ENCODE peak calls at places on chromosomes 1 and 21, in nine cellular contexts. L is tibial nerve, R is HCT116, E is prostate gland, V is K562, G is IMR-90, P is heart left ventricle, C is uterus, D is Peyer's patch. I is an unnamed sample.

GRCh38 chr1:41587791-41588190 is 103.3 kb upstream of the EDN2 start:
- DNase-seq in L (no peak), R (no peak), E (no peak), V (no peak), G (no peak), P (no peak), C (no peak), D (no peak), I (no peak)

GRCh38 chr1:30186586-30186985 is 536.8 kb downstream of the MATN1 start:
- DNase-seq in L (no peak), R (no peak), E (no peak), V (no peak), G (no peak), P (no peak), C (no peak), D (no peak), I (no peak)

GRCh38 chr1:156111355-156111962 is 3.1 kb upstream of the LMNA start:
- DNase-seq in L (no peak), R (no peak), E (no peak), V (no peak), G (no peak), P (no peak), C (no peak), D (no peak), I (no peak)

GRCh38 chr1:202162049-202162417 is 1.6 kb upstream of the PTPN7 start:
- DNase-seq in L (no peak), R (no peak), E (no peak), V (peak; percentile 74), G (no peak), P (no peak), C (no peak), D (peak; percentile 74), I (peak; percentile 39)

GRCh38 chr1:78627321-78627720 is 7.1 kb downstream of the IFI44L start:
- DNase-seq in L (no peak), R (no peak), E (no peak), V (no peak), G (peak; percentile 58), P (no peak), C (no peak), D (no peak), I (no peak)

GRCh38 chr1:33719771-33720670 is 143.9 kb upstream of the HMGB4 start:
- DNase-seq in L (no peak), R (no peak), E (peak; percentile 42), V (no peak), G (peak; percentile 2), P (no peak), C (no peak), D (no peak), I (no peak)

GRCh38 chr21:33259995-33260394 is 6.2 kb upstream of the IL10RB start:
- DNase-seq in L (no peak), R (no peak), E (no peak), V (no peak), G (no peak), P (no peak), C (no peak), D (no peak), I (no peak)

GRCh38 chr1:101317590-101317989 is 80.8 kb downstream of the S1PR1 start:
- DNase-seq in L (no peak), R (no peak), E (no peak), V (no peak), G (no peak), P (no peak), C (no peak), D (no peak), I (peak; percentile 21)

GRCh38 chr1:198686069-198686728 is 47.4 kb downstream of the PTPRC start:
- DNase-seq in L (no peak), R (peak; percentile 26), E (no peak), V (no peak), G (peak; percentile 64), P (no peak), C (no peak), D (no peak), I (peak; percentile 20)

GRCh38 chr1:228490120-228491078 is 3.2 kb downstream of the RNF187 start:
- DNase-seq in L (no peak), R (peak; percentile 6), E (peak; percentile 19), V (no peak), G (peak; percentile 53), P (peak; percentile 50), C (no peak), D (no peak), I (peak; percentile 85)

GRCh38 chr1:4868521-4868920 is 214.1 kb downstream of the AJAP1 start:
- DNase-seq in L (no peak), R (no peak), E (no peak), V (no peak), G (no peak), P (no peak), C (no peak), D (no peak), I (no peak)

GRCh38 chr1:15848143-15848928 is 829 bp downstream of the SPEN start:
- DNase-seq in L (no peak), R (no peak), E (peak; percentile 24), V (peak; percentile 57), G (peak; percentile 23), P (peak; percentile 36), C (peak; percentile 38), D (peak; percentile 51), I (peak; percentile 83)

GRCh38 chr1:180680558-180681144 is 48.8 kb downstream of the XPR1 start:
- DNase-seq in L (no peak), R (no peak), E (no peak), V (no peak), G (peak; percentile 82), P (no peak), C (no peak), D (no peak), I (no peak)

DNA sequence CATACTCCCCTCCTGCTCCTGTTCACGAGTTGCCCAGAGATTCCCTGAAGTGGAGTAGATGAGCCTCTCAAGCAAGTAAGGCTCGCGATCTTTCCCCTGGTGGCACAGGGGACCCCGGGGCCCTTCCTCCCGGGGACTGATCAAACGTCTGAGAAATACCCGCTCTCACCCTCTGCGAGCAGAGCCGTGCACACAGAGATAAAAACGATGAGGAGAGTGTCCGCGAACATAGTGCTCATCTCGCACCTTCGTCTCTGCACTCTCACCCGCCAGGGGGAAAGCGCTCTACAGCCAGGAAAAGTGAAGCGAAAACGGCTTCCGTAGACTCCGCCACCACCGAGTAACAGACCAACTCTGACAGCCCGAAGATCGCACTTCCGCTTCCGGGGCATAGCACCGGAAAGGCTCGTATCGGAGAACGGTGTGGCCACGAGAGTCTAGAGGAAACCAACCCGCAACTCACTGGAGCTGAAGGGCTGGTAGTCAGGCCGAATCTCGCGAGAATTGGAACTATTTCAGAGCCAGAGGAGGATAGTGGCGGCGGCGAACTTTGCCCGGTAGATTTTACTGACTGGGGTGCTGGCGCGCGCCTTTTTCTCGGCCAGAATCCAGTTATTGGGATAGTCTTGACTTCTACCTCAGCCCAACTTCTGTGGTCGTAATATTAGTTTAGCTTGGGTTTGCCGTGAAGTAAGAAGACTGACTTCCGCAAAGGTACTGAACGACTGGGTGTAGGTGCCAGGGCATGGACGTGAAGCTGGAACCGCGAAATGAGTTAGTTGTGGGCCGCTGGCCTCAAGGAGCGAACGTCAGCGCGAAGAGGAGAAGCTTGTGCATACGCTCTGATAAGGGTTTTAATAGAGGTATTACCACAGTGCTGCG is at the start of gene TMCO1:
- DNase-seq in L (peak; percentile 96), R (peak; percentile 97), E (peak; percentile 96), V (peak; percentile 92), G (peak; percentile 99), P (peak; percentile 96), C (peak; percentile 92), D (peak; percentile 97), I (peak; percentile 97)
- TF ChIP-seq POLR2A in L (peak; percentile 56), R (peak; percentile 88), E (peak; percentile 45), V (peak; percentile 98), G (peak; percentile 91), P (peak; percentile 68), C (peak; percentile 35), D (peak; percentile 79), I (peak; percentile 96)

DNA sequence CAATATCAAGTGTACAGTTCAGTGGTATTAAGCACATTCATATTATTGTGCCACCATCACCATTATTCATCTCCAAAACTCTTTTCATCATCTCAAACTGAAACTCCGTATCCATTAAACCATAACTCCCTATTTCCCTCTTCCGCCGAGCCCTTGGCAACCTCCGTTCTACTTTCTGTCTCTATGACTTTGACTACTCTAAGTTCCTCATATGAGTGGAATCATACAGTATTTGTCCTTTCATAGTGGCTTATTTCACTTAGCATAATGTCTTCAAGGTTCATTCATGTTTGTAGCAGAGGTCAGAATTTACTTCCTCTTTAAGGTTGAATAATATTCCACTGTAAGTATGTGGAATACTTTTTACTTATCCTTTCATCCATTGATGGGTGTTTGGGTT is 21.7 kb downstream of the SELP start:
- DNase-seq in L (no peak), R (no peak), E (no peak), V (no peak), G (no peak), P (no peak), C (no peak), D (no peak), I (no peak)
- TF ChIP-seq POLR2A in L (no peak), R (no peak), E (no peak), V (no peak), G (no peak), P (no peak), C (no peak), D (no peak), I (no peak)

DNA sequence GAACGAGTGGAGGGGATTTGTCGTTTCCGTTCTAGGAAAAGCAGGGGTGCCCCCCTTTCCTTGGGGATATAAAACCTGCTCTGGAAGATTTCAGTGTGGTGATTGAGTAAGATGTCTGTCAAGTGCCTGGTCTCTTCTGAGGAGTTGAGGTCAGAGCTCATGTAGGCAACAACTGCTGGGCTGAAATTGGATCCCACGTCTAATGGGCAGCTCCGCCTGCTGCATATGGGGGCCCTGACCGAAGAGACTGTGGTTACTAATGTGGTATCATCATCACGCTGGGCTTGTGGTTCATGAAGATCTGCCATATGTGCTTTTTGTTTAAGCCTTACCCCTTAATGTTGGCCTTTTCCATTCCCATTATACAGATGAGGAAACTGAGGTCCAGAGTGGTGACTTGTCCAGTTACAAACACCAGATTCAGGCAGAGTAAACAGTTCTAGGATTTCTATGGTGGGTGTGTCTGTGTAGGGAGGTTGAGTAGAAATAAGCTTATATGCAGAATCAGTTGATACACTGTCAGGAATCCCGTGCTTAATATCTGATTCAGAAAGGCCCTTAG is 574 bp downstream of the UTP11 start:
- DNase-seq in L (no peak), R (no peak), E (no peak), V (no peak), G (peak; percentile 88), P (no peak), C (no peak), D (no peak), I (peak; percentile 66)
- TF ChIP-seq POLR2A in L (no peak), R (no peak), E (no peak), V (no peak), G (peak; percentile 10), P (no peak), C (no peak), D (no peak), I (no peak)

GRCh38 chr1:181714428-181714827 is 231.1 kb downstream of the CACNA1E start:
- DNase-seq in L (no peak), R (no peak), E (no peak), V (no peak), G (no peak), P (no peak), C (no peak), D (no peak), I (no peak)

GRCh38 chr1:181711858-181712257 is 228.5 kb downstream of the CACNA1E start:
- DNase-seq in L (no peak), R (no peak), E (no peak), V (no peak), G (no peak), P (no peak), C (no peak), D (no peak), I (no peak)

GRCh38 chr1:181718034-181718433 is 234.7 kb downstream of the CACNA1E start:
- DNase-seq in L (no peak), R (no peak), E (no peak), V (no peak), G (no peak), P (no peak), C (no peak), D (no peak), I (peak; percentile 64)

GRCh38 chr1:181712636-181713238 is 229.4 kb downstream of the CACNA1E start:
- DNase-seq in L (no peak), R (no peak), E (no peak), V (no peak), G (no peak), P (no peak), C (no peak), D (no peak), I (no peak)
- TF ChIP-seq POLR2A in L (no peak), R (no peak), E (no peak), V (no peak), G (no peak), P (no peak), C (no peak), D (no peak), I (no peak)